ENCODE peak calls at places on chromosomes 2 and 18, in six cellular contexts. One of them, this sample, is unnamed.

GRCh38 chr2:61356958-61357350 is 113.9 kb downstream of the USP34 start:
- DNase-seq in occipital lobe: no peak
- DNase-seq in activated T-helper 1 cell treated with Interleukin-2 at 50 U/mL for 16 hours: no peak
- DNase-seq in NCI-H1105 treated with DMSO at 0.1 percent for 48 hours: peak
- DNase-seq in mesenteric fat pad: no peak
- DNase-seq in activated CD4-positive, alpha-beta T cell treated with anti-CD3 and anti-CD28 coated beads for 1 hour: no peak
- DNase-seq in this sample: no peak

GRCh38 chr2:201580486-201580885 is 62.8 kb downstream of the TMEM237 start:
- DNase-seq in activated T-helper 1 cell treated with Interleukin-2 at 50 U/mL for 16 hours: no peak
- DNase-seq in mesenteric fat pad: no peak
- DNase-seq in activated CD4-positive, alpha-beta T cell treated with anti-CD3 and anti-CD28 coated beads for 1 hour: no peak
- DNase-seq in NCI-H1105 treated with DMSO at 0.1 percent for 48 hours: no peak
- DNase-seq in occipital lobe: no peak
- DNase-seq in this sample: no peak

GRCh38 chr2:173432049-173432754 is 77.5 kb downstream of the CDCA7 start:
- DNase-seq in NCI-H1105 treated with DMSO at 0.1 percent for 48 hours: no peak
- DNase-seq in activated CD4-positive, alpha-beta T cell treated with anti-CD3 and anti-CD28 coated beads for 1 hour: no peak
- DNase-seq in activated T-helper 1 cell treated with Interleukin-2 at 50 U/mL for 16 hours: no peak
- DNase-seq in occipital lobe: no peak
- DNase-seq in mesenteric fat pad: no peak
- DNase-seq in this sample: no peak

GRCh38 chr2:43675646-43676321 is 445 bp downstream of the C1GALT1C1L start:
- DNase-seq in mesenteric fat pad: no peak
- DNase-seq in occipital lobe: no peak
- DNase-seq in activated T-helper 1 cell treated with Interleukin-2 at 50 U/mL for 16 hours: no peak
- DNase-seq in NCI-H1105 treated with DMSO at 0.1 percent for 48 hours: no peak
- DNase-seq in activated CD4-positive, alpha-beta T cell treated with anti-CD3 and anti-CD28 coated beads for 1 hour: no peak
- DNase-seq in this sample: no peak

GRCh38 chr2:47300081-47300480 is 102.9 kb upstream of the MSH2 start:
- DNase-seq in activated CD4-positive, alpha-beta T cell treated with anti-CD3 and anti-CD28 coated beads for 1 hour: no peak
- DNase-seq in occipital lobe: no peak
- DNase-seq in NCI-H1105 treated with DMSO at 0.1 percent for 48 hours: no peak
- DNase-seq in mesenteric fat pad: no peak
- DNase-seq in activated T-helper 1 cell treated with Interleukin-2 at 50 U/mL for 16 hours: no peak
- DNase-seq in this sample: no peak

GRCh38 chr18:75214766-75215515 is 4.3 kb downstream of the TSHZ1 start:
- DNase-seq in NCI-H1105 treated with DMSO at 0.1 percent for 48 hours: no peak
- DNase-seq in activated CD4-positive, alpha-beta T cell treated with anti-CD3 and anti-CD28 coated beads for 1 hour: no peak
- DNase-seq in occipital lobe: no peak
- DNase-seq in activated T-helper 1 cell treated with Interleukin-2 at 50 U/mL for 16 hours: no peak
- DNase-seq in mesenteric fat pad: no peak
- DNase-seq in this sample: no peak

GRCh38 chr2:46508734-46509133 is 29.4 kb downstream of the TMEM247 start:
- DNase-seq in activated T-helper 1 cell treated with Interleukin-2 at 50 U/mL for 16 hours: no peak
- DNase-seq in activated CD4-positive, alpha-beta T cell treated with anti-CD3 and anti-CD28 coated beads for 1 hour: no peak
- DNase-seq in mesenteric fat pad: no peak
- DNase-seq in occipital lobe: no peak
- DNase-seq in NCI-H1105 treated with DMSO at 0.1 percent for 48 hours: no peak
- DNase-seq in this sample: no peak

GRCh38 chr2:1907283-1907682 is 163.0 kb upstream of the PXDN start:
- DNase-seq in activated CD4-positive, alpha-beta T cell treated with anti-CD3 and anti-CD28 coated beads for 1 hour: no peak
- DNase-seq in activated T-helper 1 cell treated with Interleukin-2 at 50 U/mL for 16 hours: no peak
- DNase-seq in NCI-H1105 treated with DMSO at 0.1 percent for 48 hours: no peak
- DNase-seq in occipital lobe: no peak
- DNase-seq in mesenteric fat pad: no peak
- DNase-seq in this sample: no peak

GRCh38 chr2:56184500-56184996 is 758 bp downstream of the CCDC85A start:
- DNase-seq in activated T-helper 1 cell treated with Interleukin-2 at 50 U/mL for 16 hours: no peak
- DNase-seq in mesenteric fat pad: no peak
- DNase-seq in activated CD4-positive, alpha-beta T cell treated with anti-CD3 and anti-CD28 coated beads for 1 hour: no peak
- DNase-seq in NCI-H1105 treated with DMSO at 0.1 percent for 48 hours: peak
- DNase-seq in occipital lobe: no peak
- DNase-seq in this sample: no peak

GRCh38 chr18:63427566-63427965 is 5.3 kb upstream of the VPS4B start:
- DNase-seq in activated CD4-positive, alpha-beta T cell treated with anti-CD3 and anti-CD28 coated beads for 1 hour: no peak
- DNase-seq in mesenteric fat pad: no peak
- DNase-seq in activated T-helper 1 cell treated with Interleukin-2 at 50 U/mL for 16 hours: no peak
- DNase-seq in occipital lobe: no peak
- DNase-seq in NCI-H1105 treated with DMSO at 0.1 percent for 48 hours: no peak
- DNase-seq in this sample: no peak

GRCh38 chr2:85133751-85134254 is 611 bp downstream of the TCF7L1 start:
- DNase-seq in mesenteric fat pad: no peak
- DNase-seq in activated CD4-positive, alpha-beta T cell treated with anti-CD3 and anti-CD28 coated beads for 1 hour: no peak
- DNase-seq in NCI-H1105 treated with DMSO at 0.1 percent for 48 hours: no peak
- DNase-seq in occipital lobe: no peak
- DNase-seq in activated T-helper 1 cell treated with Interleukin-2 at 50 U/mL for 16 hours: no peak
- DNase-seq in this sample: no peak

GRCh38 chr18:26869640-26870039 is 4.1 kb upstream of the AQP4 start:
- DNase-seq in occipital lobe: no peak
- DNase-seq in NCI-H1105 treated with DMSO at 0.1 percent for 48 hours: no peak
- DNase-seq in activated T-helper 1 cell treated with Interleukin-2 at 50 U/mL for 16 hours: no peak
- DNase-seq in mesenteric fat pad: no peak
- DNase-seq in activated CD4-positive, alpha-beta T cell treated with anti-CD3 and anti-CD28 coated beads for 1 hour: no peak
- DNase-seq in this sample: no peak

GRCh38 chr2:217065695-217066405 is 206.0 kb upstream of the TNP1 start:
- DNase-seq in NCI-H1105 treated with DMSO at 0.1 percent for 48 hours: no peak
- DNase-seq in occipital lobe: no peak
- DNase-seq in mesenteric fat pad: no peak
- DNase-seq in activated CD4-positive, alpha-beta T cell treated with anti-CD3 and anti-CD28 coated beads for 1 hour: no peak
- DNase-seq in activated T-helper 1 cell treated with Interleukin-2 at 50 U/mL for 16 hours: no peak
- DNase-seq in this sample: no peak

GRCh38 chr2:54084600-54084999 is 30.8 kb upstream of the ACYP2 start:
- DNase-seq in activated CD4-positive, alpha-beta T cell treated with anti-CD3 and anti-CD28 coated beads for 1 hour: no peak
- DNase-seq in NCI-H1105 treated with DMSO at 0.1 percent for 48 hours: peak
- DNase-seq in activated T-helper 1 cell treated with Interleukin-2 at 50 U/mL for 16 hours: no peak
- DNase-seq in mesenteric fat pad: no peak
- DNase-seq in occipital lobe: no peak
- DNase-seq in this sample: no peak

GRCh38 chr2:144078802-144079386 is 441.0 kb downstream of the ZEB2 start:
- DNase-seq in NCI-H1105 treated with DMSO at 0.1 percent for 48 hours: peak
- DNase-seq in activated CD4-positive, alpha-beta T cell treated with anti-CD3 and anti-CD28 coated beads for 1 hour: no peak
- DNase-seq in activated T-helper 1 cell treated with Interleukin-2 at 50 U/mL for 16 hours: no peak
- DNase-seq in mesenteric fat pad: no peak
- DNase-seq in occipital lobe: no peak
- DNase-seq in this sample: no peak

GRCh38 chr2:205684871-205685313 is 2.6 kb downstream of the NRP2 start:
- DNase-seq in activated CD4-positive, alpha-beta T cell treated with anti-CD3 and anti-CD28 coated beads for 1 hour: no peak
- DNase-seq in occipital lobe: no peak
- DNase-seq in activated T-helper 1 cell treated with Interleukin-2 at 50 U/mL for 16 hours: no peak
- DNase-seq in NCI-H1105 treated with DMSO at 0.1 percent for 48 hours: no peak
- DNase-seq in mesenteric fat pad: no peak
- DNase-seq in this sample: no peak

GRCh38 chr2:123521868-123522267 is 503.2 kb upstream of the CNTNAP5 start:
- DNase-seq in NCI-H1105 treated with DMSO at 0.1 percent for 48 hours: no peak
- DNase-seq in mesenteric fat pad: no peak
- DNase-seq in activated CD4-positive, alpha-beta T cell treated with anti-CD3 and anti-CD28 coated beads for 1 hour: no peak
- DNase-seq in activated T-helper 1 cell treated with Interleukin-2 at 50 U/mL for 16 hours: no peak
- DNase-seq in occipital lobe: no peak
- DNase-seq in this sample: no peak

GRCh38 chr2:119475225-119475856 is 43.7 kb downstream of the TMEM37 start:
- DNase-seq in activated CD4-positive, alpha-beta T cell treated with anti-CD3 and anti-CD28 coated beads for 1 hour: no peak
- DNase-seq in activated T-helper 1 cell treated with Interleukin-2 at 50 U/mL for 16 hours: no peak
- DNase-seq in occipital lobe: no peak
- DNase-seq in NCI-H1105 treated with DMSO at 0.1 percent for 48 hours: no peak
- DNase-seq in mesenteric fat pad: peak
- DNase-seq in this sample: no peak

GRCh38 chr2:173898996-173899395 is 66.2 kb downstream of the SP3 start:
- DNase-seq in mesenteric fat pad: no peak
- DNase-seq in NCI-H1105 treated with DMSO at 0.1 percent for 48 hours: no peak
- DNase-seq in occipital lobe: no peak
- DNase-seq in activated T-helper 1 cell treated with Interleukin-2 at 50 U/mL for 16 hours: no peak
- DNase-seq in activated CD4-positive, alpha-beta T cell treated with anti-CD3 and anti-CD28 coated beads for 1 hour: no peak
- DNase-seq in this sample: no peak

GRCh38 chr2:106108791-106109190 is 85.3 kb downstream of the UXS1 start:
- DNase-seq in occipital lobe: no peak
- DNase-seq in activated T-helper 1 cell treated with Interleukin-2 at 50 U/mL for 16 hours: no peak
- DNase-seq in mesenteric fat pad: no peak
- DNase-seq in activated CD4-positive, alpha-beta T cell treated with anti-CD3 and anti-CD28 coated beads for 1 hour: no peak
- DNase-seq in NCI-H1105 treated with DMSO at 0.1 percent for 48 hours: no peak
- DNase-seq in this sample: no peak

GRCh38 chr18:49584431-49584830 is 22.6 kb downstream of the LIPG start:
- DNase-seq in activated T-helper 1 cell treated with Interleukin-2 at 50 U/mL for 16 hours: no peak
- DNase-seq in NCI-H1105 treated with DMSO at 0.1 percent for 48 hours: no peak
- DNase-seq in occipital lobe: no peak
- DNase-seq in activated CD4-positive, alpha-beta T cell treated with anti-CD3 and anti-CD28 coated beads for 1 hour: no peak
- DNase-seq in mesenteric fat pad: peak
- DNase-seq in this sample: no peak

GRCh38 chr2:10487144-10488104 is 39.3 kb upstream of the ODC1 start:
- DNase-seq in activated CD4-positive, alpha-beta T cell treated with anti-CD3 and anti-CD28 coated beads for 1 hour: no peak
- DNase-seq in mesenteric fat pad: peak
- DNase-seq in occipital lobe: no peak
- DNase-seq in NCI-H1105 treated with DMSO at 0.1 percent for 48 hours: no peak
- DNase-seq in activated T-helper 1 cell treated with Interleukin-2 at 50 U/mL for 16 hours: no peak
- DNase-seq in this sample: no peak

GRCh38 chr18:10139783-10140410 is 226.1 kb downstream of the VAPA start:
- DNase-seq in activated CD4-positive, alpha-beta T cell treated with anti-CD3 and anti-CD28 coated beads for 1 hour: no peak
- DNase-seq in activated T-helper 1 cell treated with Interleukin-2 at 50 U/mL for 16 hours: no peak
- DNase-seq in mesenteric fat pad: no peak
- DNase-seq in occipital lobe: no peak
- DNase-seq in NCI-H1105 treated with DMSO at 0.1 percent for 48 hours: no peak
- DNase-seq in this sample: no peak

GRCh38 chr2:230889911-230890601 is 25.3 kb downstream of the ITM2C start:
- DNase-seq in mesenteric fat pad: no peak
- DNase-seq in NCI-H1105 treated with DMSO at 0.1 percent for 48 hours: no peak
- DNase-seq in occipital lobe: no peak
- DNase-seq in activated CD4-positive, alpha-beta T cell treated with anti-CD3 and anti-CD28 coated beads for 1 hour: no peak
- DNase-seq in activated T-helper 1 cell treated with Interleukin-2 at 50 U/mL for 16 hours: no peak
- DNase-seq in this sample: no peak

GRCh38 chr2:105828543-105828942 is 83.8 kb downstream of the NCK2 start:
- DNase-seq in mesenteric fat pad: no peak
- DNase-seq in activated T-helper 1 cell treated with Interleukin-2 at 50 U/mL for 16 hours: no peak
- DNase-seq in occipital lobe: no peak
- DNase-seq in NCI-H1105 treated with DMSO at 0.1 percent for 48 hours: no peak
- DNase-seq in activated CD4-positive, alpha-beta T cell treated with anti-CD3 and anti-CD28 coated beads for 1 hour: no peak
- DNase-seq in this sample: no peak

GRCh38 chr18:8314123-8314522 is 295.1 kb upstream of the RAB12 start:
- DNase-seq in occipital lobe: no peak
- DNase-seq in activated CD4-positive, alpha-beta T cell treated with anti-CD3 and anti-CD28 coated beads for 1 hour: no peak
- DNase-seq in activated T-helper 1 cell treated with Interleukin-2 at 50 U/mL for 16 hours: no peak
- DNase-seq in mesenteric fat pad: no peak
- DNase-seq in NCI-H1105 treated with DMSO at 0.1 percent for 48 hours: no peak
- DNase-seq in this sample: no peak

GRCh38 chr2:203453858-203454451 is 81.1 kb downstream of the RAPH1 start:
- DNase-seq in activated CD4-positive, alpha-beta T cell treated with anti-CD3 and anti-CD28 coated beads for 1 hour: no peak
- DNase-seq in NCI-H1105 treated with DMSO at 0.1 percent for 48 hours: peak
- DNase-seq in mesenteric fat pad: no peak
- DNase-seq in occipital lobe: no peak
- DNase-seq in activated T-helper 1 cell treated with Interleukin-2 at 50 U/mL for 16 hours: no peak
- DNase-seq in this sample: no peak

GRCh38 chr2:10720983-10721343 is 467 bp upstream of the ATP6V1C2 start:
- DNase-seq in mesenteric fat pad: no peak
- DNase-seq in activated T-helper 1 cell treated with Interleukin-2 at 50 U/mL for 16 hours: no peak
- DNase-seq in occipital lobe: no peak
- DNase-seq in activated CD4-positive, alpha-beta T cell treated with anti-CD3 and anti-CD28 coated beads for 1 hour: no peak
- DNase-seq in NCI-H1105 treated with DMSO at 0.1 percent for 48 hours: peak
- DNase-seq in this sample: no peak

GRCh38 chr2:218798767-218799504 is 17.0 kb downstream of the CYP27A1 start:
- DNase-seq in occipital lobe: no peak
- DNase-seq in mesenteric fat pad: no peak
- DNase-seq in activated T-helper 1 cell treated with Interleukin-2 at 50 U/mL for 16 hours: no peak
- DNase-seq in activated CD4-positive, alpha-beta T cell treated with anti-CD3 and anti-CD28 coated beads for 1 hour: no peak
- DNase-seq in NCI-H1105 treated with DMSO at 0.1 percent for 48 hours: no peak
- DNase-seq in this sample: no peak

GRCh38 chr2:230680463-230681195 is 32.0 kb upstream of the CAB39 start:
- DNase-seq in activated T-helper 1 cell treated with Interleukin-2 at 50 U/mL for 16 hours: no peak
- DNase-seq in occipital lobe: no peak
- DNase-seq in activated CD4-positive, alpha-beta T cell treated with anti-CD3 and anti-CD28 coated beads for 1 hour: no peak
- DNase-seq in mesenteric fat pad: no peak
- DNase-seq in NCI-H1105 treated with DMSO at 0.1 percent for 48 hours: no peak
- DNase-seq in this sample: no peak

GRCh38 chr2:120358734-120359465 is 13.0 kb downstream of the INHBB start:
- DNase-seq in occipital lobe: no peak
- DNase-seq in activated CD4-positive, alpha-beta T cell treated with anti-CD3 and anti-CD28 coated beads for 1 hour: no peak
- DNase-seq in NCI-H1105 treated with DMSO at 0.1 percent for 48 hours: no peak
- DNase-seq in activated T-helper 1 cell treated with Interleukin-2 at 50 U/mL for 16 hours: no peak
- DNase-seq in mesenteric fat pad: no peak
- DNase-seq in this sample: no peak

GRCh38 chr2:23547725-23548124 is 162.7 kb downstream of the KLHL29 start:
- DNase-seq in activated CD4-positive, alpha-beta T cell treated with anti-CD3 and anti-CD28 coated beads for 1 hour: no peak
- DNase-seq in mesenteric fat pad: no peak
- DNase-seq in NCI-H1105 treated with DMSO at 0.1 percent for 48 hours: no peak
- DNase-seq in activated T-helper 1 cell treated with Interleukin-2 at 50 U/mL for 16 hours: no peak
- DNase-seq in occipital lobe: no peak
- DNase-seq in this sample: no peak

GRCh38 chr2:35846-36245 is 10.5 kb downstream of the FAM110C start:
- DNase-seq in activated T-helper 1 cell treated with Interleukin-2 at 50 U/mL for 16 hours: no peak
- DNase-seq in NCI-H1105 treated with DMSO at 0.1 percent for 48 hours: no peak
- DNase-seq in mesenteric fat pad: no peak
- DNase-seq in activated CD4-positive, alpha-beta T cell treated with anti-CD3 and anti-CD28 coated beads for 1 hour: no peak
- DNase-seq in occipital lobe: no peak
- DNase-seq in this sample: no peak

GRCh38 chr2:10786240-10786982 is 26.2 kb downstream of the PDIA6 start:
- DNase-seq in activated T-helper 1 cell treated with Interleukin-2 at 50 U/mL for 16 hours: no peak
- DNase-seq in NCI-H1105 treated with DMSO at 0.1 percent for 48 hours: no peak
- DNase-seq in mesenteric fat pad: no peak
- DNase-seq in activated CD4-positive, alpha-beta T cell treated with anti-CD3 and anti-CD28 coated beads for 1 hour: no peak
- DNase-seq in occipital lobe: no peak
- DNase-seq in this sample: no peak

GRCh38 chr2:236156095-236156859 is 11.9 kb downstream of the GBX2 start:
- DNase-seq in NCI-H1105 treated with DMSO at 0.1 percent for 48 hours: no peak
- DNase-seq in activated T-helper 1 cell treated with Interleukin-2 at 50 U/mL for 16 hours: no peak
- DNase-seq in activated CD4-positive, alpha-beta T cell treated with anti-CD3 and anti-CD28 coated beads for 1 hour: no peak
- DNase-seq in mesenteric fat pad: no peak
- DNase-seq in occipital lobe: no peak
- DNase-seq in this sample: no peak

GRCh38 chr2:135913726-135914365 is 37.6 kb upstream of the MCM6 start:
- DNase-seq in occipital lobe: no peak
- DNase-seq in mesenteric fat pad: no peak
- DNase-seq in activated T-helper 1 cell treated with Interleukin-2 at 50 U/mL for 16 hours: no peak
- DNase-seq in NCI-H1105 treated with DMSO at 0.1 percent for 48 hours: peak
- DNase-seq in activated CD4-positive, alpha-beta T cell treated with anti-CD3 and anti-CD28 coated beads for 1 hour: no peak
- DNase-seq in this sample: no peak

GRCh38 chr18:11987527-11987926 is 6.2 kb downstream of the IMPA2 start:
- DNase-seq in activated T-helper 1 cell treated with Interleukin-2 at 50 U/mL for 16 hours: no peak
- DNase-seq in activated CD4-positive, alpha-beta T cell treated with anti-CD3 and anti-CD28 coated beads for 1 hour: no peak
- DNase-seq in mesenteric fat pad: no peak
- DNase-seq in NCI-H1105 treated with DMSO at 0.1 percent for 48 hours: no peak
- DNase-seq in occipital lobe: no peak
- DNase-seq in this sample: no peak

This sample was measured in stimulated activated CD4-positive, alpha-beta T cell treated with anti-CD3 and anti-CD28 coated beads, Interleukin-15, amount 100 ng/mL, for 1 hour.